ENCODE peak calls at places on chromosomes 3 and 15, in six cellular contexts. One of them, this sample, is unnamed.

GRCh38 chr3:10521772-10522441 is 16.5 kb upstream of the ATP2B2 start:
- DNase-seq in uterus: no peak
- DNase-seq in AG08396: no peak
- DNase-seq in left cardiac atrium: no peak
- DNase-seq in tibial artery: no peak
- DNase-seq in LoVo: no peak
- DNase-seq in this sample: no peak

GRCh38 chr15:31353931-31354330 is 27.3 kb downstream of the KLF13 start:
- DNase-seq in uterus: no peak
- DNase-seq in AG08396: peak; percentile 54
- DNase-seq in left cardiac atrium: peak; percentile 35
- DNase-seq in tibial artery: no peak
- DNase-seq in LoVo: no peak
- DNase-seq in this sample: no peak

GRCh38 chr15:77557178-77557960 is 75.3 kb downstream of the LINGO1 start:
- DNase-seq in uterus: no peak
- DNase-seq in AG08396: no peak
- DNase-seq in left cardiac atrium: no peak
- DNase-seq in tibial artery: no peak
- DNase-seq in LoVo: no peak
- DNase-seq in this sample: no peak

GRCh38 chr3:54121404-54122045 is 827 bp upstream of the CACNA2D3 start:
- DNase-seq in uterus: no peak
- DNase-seq in AG08396: peak; percentile 25
- DNase-seq in left cardiac atrium: no peak
- DNase-seq in tibial artery: no peak
- DNase-seq in LoVo: no peak
- DNase-seq in this sample: peak; percentile 62

GRCh38 chr3:182330647-182331046 is 462.7 kb upstream of the ATP11B start:
- DNase-seq in uterus: no peak
- DNase-seq in AG08396: no peak
- DNase-seq in left cardiac atrium: no peak
- DNase-seq in tibial artery: no peak
- DNase-seq in LoVo: no peak
- DNase-seq in this sample: no peak

GRCh38 chr15:31247404-31247803 is 79.2 kb upstream of the KLF13 start:
- DNase-seq in uterus: no peak
- DNase-seq in AG08396: no peak
- DNase-seq in left cardiac atrium: no peak
- DNase-seq in tibial artery: no peak
- DNase-seq in LoVo: no peak
- DNase-seq in this sample: no peak

GRCh38 chr3:124363451-124363850 is 366.8 kb upstream of the UMPS start:
- DNase-seq in uterus: no peak
- DNase-seq in AG08396: no peak
- DNase-seq in left cardiac atrium: no peak
- DNase-seq in tibial artery: no peak
- DNase-seq in LoVo: no peak
- DNase-seq in this sample: no peak

GRCh38 chr15:46471096-46471495 is 836.3 kb downstream of the SQOR start:
- DNase-seq in uterus: no peak
- DNase-seq in AG08396: no peak
- DNase-seq in left cardiac atrium: no peak
- DNase-seq in tibial artery: no peak
- DNase-seq in LoVo: no peak
- DNase-seq in this sample: no peak

GRCh38 chr15:75043509-75044257 is 20.3 kb downstream of the PPCDC start:
- DNase-seq in uterus: peak; percentile 95
- DNase-seq in AG08396: peak; percentile 92
- DNase-seq in left cardiac atrium: peak; percentile 99
- DNase-seq in tibial artery: peak; percentile 99
- DNase-seq in LoVo: no peak
- DNase-seq in this sample: no peak

GRCh38 chr3:13282986-13283876 is 136.9 kb downstream of the NUP210 start:
- DNase-seq in uterus: no peak
- DNase-seq in AG08396: no peak
- DNase-seq in left cardiac atrium: no peak
- DNase-seq in tibial artery: no peak
- DNase-seq in LoVo: no peak
- DNase-seq in this sample: no peak

GRCh38 chr3:187739561-187740445 is 5.5 kb downstream of the BCL6 start:
- DNase-seq in uterus: peak; percentile 95
- DNase-seq in AG08396: peak; percentile 76
- DNase-seq in left cardiac atrium: peak; percentile 85
- DNase-seq in tibial artery: peak; percentile 90
- DNase-seq in LoVo: peak; percentile 84
- DNase-seq in this sample: peak; percentile 80

GRCh38 chr15:95259965-95260364 is 1028.6 kb downstream of the MCTP2 start:
- DNase-seq in uterus: no peak
- DNase-seq in AG08396: no peak
- DNase-seq in left cardiac atrium: peak; percentile 48
- DNase-seq in tibial artery: no peak
- DNase-seq in LoVo: no peak
- DNase-seq in this sample: no peak

GRCh38 chr3:126350502-126351085 is 6.6 kb downstream of the KLF15 start:
- DNase-seq in uterus: peak; percentile 9
- DNase-seq in AG08396: no peak
- DNase-seq in left cardiac atrium: no peak
- DNase-seq in tibial artery: peak; percentile 18
- DNase-seq in LoVo: no peak
- DNase-seq in this sample: no peak

GRCh38 chr15:70055601-70056051 is 42.1 kb downstream of the TLE3 start:
- DNase-seq in uterus: peak; percentile 9
- DNase-seq in AG08396: no peak
- DNase-seq in left cardiac atrium: no peak
- DNase-seq in tibial artery: peak; percentile 5
- DNase-seq in LoVo: no peak
- DNase-seq in this sample: no peak

GRCh38 chr15:99965376-99965775 is 232.1 kb upstream of the LYSMD4 start:
- DNase-seq in uterus: peak; percentile 8
- DNase-seq in AG08396: no peak
- DNase-seq in left cardiac atrium: no peak
- DNase-seq in tibial artery: peak; percentile 5
- DNase-seq in LoVo: no peak
- DNase-seq in this sample: no peak

GRCh38 chr3:136327671-136328070 is 77.5 kb downstream of the PCCB start:
- DNase-seq in uterus: no peak
- DNase-seq in AG08396: no peak
- DNase-seq in left cardiac atrium: no peak
- DNase-seq in tibial artery: no peak
- DNase-seq in LoVo: no peak
- DNase-seq in this sample: no peak

GRCh38 chr3:150378467-150378751 is 29.7 kb upstream of the TSC22D2 start:
- DNase-seq in uterus: no peak
- DNase-seq in AG08396: no peak
- DNase-seq in left cardiac atrium: no peak
- DNase-seq in tibial artery: no peak
- DNase-seq in LoVo: no peak
- DNase-seq in this sample: no peak

GRCh38 chr15:89936051-89936792 is 23.5 kb upstream of the ARPIN start:
- DNase-seq in uterus: no peak
- DNase-seq in AG08396: no peak
- DNase-seq in left cardiac atrium: no peak
- DNase-seq in tibial artery: no peak
- DNase-seq in LoVo: no peak
- DNase-seq in this sample: no peak

GRCh38 chr15:99630607-99631131 is 64.9 kb downstream of the MEF2A start:
- DNase-seq in uterus: no peak
- DNase-seq in AG08396: no peak
- DNase-seq in left cardiac atrium: no peak
- DNase-seq in tibial artery: no peak
- DNase-seq in LoVo: no peak
- DNase-seq in this sample: no peak

GRCh38 chr15:52678036-52678467 is 1.1 kb downstream of the ATOSA start:
- DNase-seq in uterus: peak; percentile 48
- DNase-seq in AG08396: peak; percentile 54
- DNase-seq in left cardiac atrium: peak; percentile 62
- DNase-seq in tibial artery: peak; percentile 80
- DNase-seq in LoVo: peak; percentile 69
- DNase-seq in this sample: peak; percentile 66

GRCh38 chr3:146783446-146783845 is 178.3 kb upstream of the PLSCR5 start:
- DNase-seq in uterus: no peak
- DNase-seq in AG08396: no peak
- DNase-seq in left cardiac atrium: no peak
- DNase-seq in tibial artery: no peak
- DNase-seq in LoVo: no peak
- DNase-seq in this sample: no peak

GRCh38 chr3:165206454-165207266 is 10.5 kb upstream of the SLITRK3 start:
- DNase-seq in uterus: peak; percentile 84
- DNase-seq in AG08396: peak; percentile 70
- DNase-seq in left cardiac atrium: peak; percentile 84
- DNase-seq in tibial artery: peak; percentile 59
- DNase-seq in LoVo: peak; percentile 82
- DNase-seq in this sample: peak; percentile 81

GRCh38 chr3:143849854-143850549 is 1.7 kb upstream of the SLC9A9 start:
- DNase-seq in uterus: no peak
- DNase-seq in AG08396: peak; percentile 48
- DNase-seq in left cardiac atrium: no peak
- DNase-seq in tibial artery: no peak
- DNase-seq in LoVo: no peak
- DNase-seq in this sample: no peak

GRCh38 chr3:139620438-139620837 is 57.3 kb downstream of the NMNAT3 start:
- DNase-seq in uterus: no peak
- DNase-seq in AG08396: no peak
- DNase-seq in left cardiac atrium: no peak
- DNase-seq in tibial artery: no peak
- DNase-seq in LoVo: no peak
- DNase-seq in this sample: no peak

GRCh38 chr3:51434746-51435323 is 43.8 kb downstream of the RBM15B start:
- DNase-seq in uterus: no peak
- DNase-seq in AG08396: peak; percentile 52
- DNase-seq in left cardiac atrium: no peak
- DNase-seq in tibial artery: no peak
- DNase-seq in LoVo: peak; percentile 20
- DNase-seq in this sample: peak; percentile 47

GRCh38 chr15:63075072-63075995 is 32.8 kb downstream of the TPM1 start:
- DNase-seq in uterus: peak; percentile 51
- DNase-seq in AG08396: no peak
- DNase-seq in left cardiac atrium: no peak
- DNase-seq in tibial artery: no peak
- DNase-seq in LoVo: no peak
- DNase-seq in this sample: peak; percentile 15

GRCh38 chr15:100725121-100726069 is 123.0 kb downstream of the ASB7 start:
- DNase-seq in uterus: no peak
- DNase-seq in AG08396: peak; percentile 46
- DNase-seq in left cardiac atrium: no peak
- DNase-seq in tibial artery: no peak
- DNase-seq in LoVo: no peak
- DNase-seq in this sample: peak; percentile 28

GRCh38 chr3:180199396-180199795 is 162.7 kb upstream of the PEX5L start:
- DNase-seq in uterus: no peak
- DNase-seq in AG08396: no peak
- DNase-seq in left cardiac atrium: no peak
- DNase-seq in tibial artery: no peak
- DNase-seq in LoVo: no peak
- DNase-seq in this sample: no peak

GRCh38 chr15:44798815-44799214 is 62.5 kb downstream of the TRIM69 start:
- DNase-seq in uterus: no peak
- DNase-seq in AG08396: peak; percentile 11
- DNase-seq in left cardiac atrium: no peak
- DNase-seq in tibial artery: no peak
- DNase-seq in LoVo: no peak
- DNase-seq in this sample: no peak

GRCh38 chr3:197298858-197299854 is 744 bp upstream of the DLG1 start:
- DNase-seq in uterus: peak; percentile 27
- DNase-seq in AG08396: peak; percentile 15
- DNase-seq in left cardiac atrium: peak; percentile 45
- DNase-seq in tibial artery: peak; percentile 25
- DNase-seq in LoVo: peak; percentile 69
- DNase-seq in this sample: peak; percentile 76

GRCh38 chr3:50177346-50177745 is 14.1 kb upstream of the GNAT1 start:
- DNase-seq in uterus: no peak
- DNase-seq in AG08396: no peak
- DNase-seq in left cardiac atrium: peak; percentile 35
- DNase-seq in tibial artery: no peak
- DNase-seq in LoVo: no peak
- DNase-seq in this sample: no peak

GRCh38 chr15:26866298-26867198 is at the start of gene GABRA5:
- DNase-seq in uterus: no peak
- DNase-seq in AG08396: peak; percentile 55
- DNase-seq in left cardiac atrium: no peak
- DNase-seq in tibial artery: no peak
- DNase-seq in LoVo: no peak
- DNase-seq in this sample: peak; percentile 50

GRCh38 chr15:57298204-57298603 is 78.1 kb upstream of the CGNL1 start:
- DNase-seq in uterus: no peak
- DNase-seq in AG08396: peak; percentile 59
- DNase-seq in left cardiac atrium: no peak
- DNase-seq in tibial artery: no peak
- DNase-seq in LoVo: no peak
- DNase-seq in this sample: no peak

GRCh38 chr3:191030983-191031382 is 168.1 kb upstream of the OSTN start:
- DNase-seq in uterus: no peak
- DNase-seq in AG08396: no peak
- DNase-seq in left cardiac atrium: no peak
- DNase-seq in tibial artery: no peak
- DNase-seq in LoVo: no peak
- DNase-seq in this sample: no peak

GRCh38 chr3:21734746-21735145 is 16.3 kb downstream of the ZNF385D start:
- DNase-seq in uterus: no peak
- DNase-seq in AG08396: no peak
- DNase-seq in left cardiac atrium: no peak
- DNase-seq in tibial artery: no peak
- DNase-seq in LoVo: no peak
- DNase-seq in this sample: no peak

GRCh38 chr3:133506215-133506901 is 67.1 kb upstream of the CDV3 start:
- DNase-seq in uterus: no peak
- DNase-seq in AG08396: no peak
- DNase-seq in left cardiac atrium: no peak
- DNase-seq in tibial artery: no peak
- DNase-seq in LoVo: no peak
- DNase-seq in this sample: no peak

GRCh38 chr15:97023131-97023844 is 692.8 kb downstream of the NR2F2 start:
- DNase-seq in uterus: no peak
- DNase-seq in AG08396: no peak
- DNase-seq in left cardiac atrium: no peak
- DNase-seq in tibial artery: no peak
- DNase-seq in LoVo: no peak
- DNase-seq in this sample: no peak

GRCh38 chr3:31354373-31354772 is 178.4 kb upstream of the STT3B start:
- DNase-seq in uterus: no peak
- DNase-seq in AG08396: no peak
- DNase-seq in left cardiac atrium: no peak
- DNase-seq in tibial artery: no peak
- DNase-seq in LoVo: no peak
- DNase-seq in this sample: no peak

GRCh38 chr15:86846059-86846458 is 766.4 kb downstream of the AGBL1 start:
- DNase-seq in uterus: no peak
- DNase-seq in AG08396: no peak
- DNase-seq in left cardiac atrium: no peak
- DNase-seq in tibial artery: no peak
- DNase-seq in LoVo: no peak
- DNase-seq in this sample: no peak

This sample was measured in ACHN.